ENCODE peak calls at places on chromosomes 12 and 14, in nine cellular contexts. S is NCI-H345; G is EH; M is NCI-H1105 treated with DMSO at 0.1 percent for 48 hours; R is ecto neural progenitor cell; U is CD8-positive, alpha-beta memory T cell; N is right atrium auricular region; Z is AG09309; L is fibroblast of villous mesenchyme. K is an unnamed sample.

GRCh38 chr12:112900298-112901145 is 6.2 kb upstream of the OAS1 start:
- DNase-seq in S (peak), G (peak), M (peak), R (peak), U (peak), N (no peak), Z (no peak), L (peak), K (no peak)

GRCh38 chr12:63382930-63383329 is 231.9 kb upstream of the AVPR1A start:
- DNase-seq in S (no peak), G (no peak), M (no peak), R (no peak), U (no peak), N (no peak), Z (no peak), L (no peak), K (no peak)

GRCh38 chr12:95700316-95700785 is 90.2 kb downstream of the NTN4 start:
- DNase-seq in S (no peak), G (peak), M (no peak), R (no peak), U (no peak), N (no peak), Z (peak), L (peak), K (peak)

GRCh38 chr12:66137937-66138336 is 7.4 kb upstream of the LLPH start:
- DNase-seq in S (no peak), G (no peak), M (peak), R (no peak), U (no peak), N (no peak), Z (no peak), L (no peak), K (no peak)

GRCh38 chr12:31603546-31604009 is 12.6 kb upstream of the DENND5B start:
- DNase-seq in S (no peak), G (no peak), M (no peak), R (no peak), U (no peak), N (no peak), Z (no peak), L (no peak), K (no peak)

GRCh38 chr14:78737116-78737515 is 566.9 kb downstream of the NRXN3 start:
- DNase-seq in S (no peak), G (no peak), M (no peak), R (no peak), U (no peak), N (no peak), Z (no peak), L (no peak), K (no peak)

GRCh38 chr12:2691340-2692111 is 103.2 kb upstream of the FKBP4 start:
- DNase-seq in S (peak), G (no peak), M (peak), R (peak), U (peak), N (no peak), Z (no peak), L (no peak), K (no peak)

GRCh38 chr12:27226319-27226984 is 17.6 kb upstream of the STK38L start:
- DNase-seq in S (no peak), G (no peak), M (peak), R (peak), U (no peak), N (no peak), Z (no peak), L (peak), K (no peak)

GRCh38 chr12:93039062-93039461 is 110.0 kb upstream of the EEA1 start:
- DNase-seq in S (no peak), G (peak), M (no peak), R (no peak), U (no peak), N (no peak), Z (no peak), L (no peak), K (no peak)